ENCODE peak calls at places on chromosomes 12 and 14, in four cellular contexts. Q, P, M and I are unnamed samples.

GRCh38 chr12:41189395-41190251 is 1.5 kb downstream of the PDZRN4 start:
- DNase-seq in M (no peak), P (peak; percentile 12), Q (peak; percentile 5), I (no peak)

GRCh38 chr14:62251237-62251636 is 489.0 kb downstream of the SNAPC1 start:
- DNase-seq in Q (no peak), P (no peak), M (no peak), I (no peak)

GRCh38 chr12:124451637-124452243 is 115.7 kb downstream of the NCOR2 start:
- DNase-seq in M (no peak), P (no peak), Q (no peak), I (no peak)

GRCh38 chr12:49967042-49967776 is 5.5 kb downstream of the AQP5 start:
- DNase-seq in P (peak; percentile 79), M (peak; percentile 93), Q (peak; percentile 94), I (peak; percentile 96)

GRCh38 chr14:105087963-105088811 is 23.0 kb upstream of the GPR132 start:
- DNase-seq in M (peak; percentile 54), Q (no peak), P (no peak), I (peak; percentile 84)

GRCh38 chr12:4145990-4146859 is 127.3 kb upstream of the CCND2 start:
- DNase-seq in P (no peak), Q (no peak), M (no peak), I (no peak)

GRCh38 chr12:122072031-122072970 is 6.3 kb upstream of the MLXIP start:
- DNase-seq in P (no peak), M (no peak), Q (peak; percentile 39), I (no peak)

GRCh38 chr14:64870160-64870559 is 9.5 kb downstream of the SPTB start:
- DNase-seq in M (no peak), P (no peak), Q (no peak), I (no peak)

GRCh38 chr12:124675881-124676688 is 108.7 kb upstream of the NCOR2 start:
- DNase-seq in P (no peak), M (peak; percentile 32), Q (peak; percentile 69), I (no peak)

GRCh38 chr12:76915381-76916169 is 36.8 kb upstream of the CSRP2 start:
- DNase-seq in Q (no peak), M (no peak), P (no peak), I (no peak)

GRCh38 chr12:54463034-54463433 is 10.4 kb downstream of the GTSF1 start:
- DNase-seq in M (peak; percentile 45), Q (no peak), P (no peak), I (no peak)

GRCh38 chr12:12734561-12735071 is 17.4 kb downstream of the CDKN1B start:
- DNase-seq in Q (no peak), P (no peak), M (no peak), I (no peak)

GRCh38 chr14:24259282-24260025 is 3.5 kb downstream of the TGM1 start:
- DNase-seq in Q (peak; percentile 41), M (no peak), P (no peak), I (peak; percentile 85)

GRCh38 chr14:64671591-64671990 is 32.6 kb upstream of the PLEKHG3 start:
- DNase-seq in M (no peak), Q (peak; percentile 80), P (no peak), I (no peak)

GRCh38 chr14:35956376-35957000 is 130.3 kb downstream of the BRMS1L start:
- DNase-seq in M (no peak), P (no peak), Q (no peak), I (no peak)

DNA sequence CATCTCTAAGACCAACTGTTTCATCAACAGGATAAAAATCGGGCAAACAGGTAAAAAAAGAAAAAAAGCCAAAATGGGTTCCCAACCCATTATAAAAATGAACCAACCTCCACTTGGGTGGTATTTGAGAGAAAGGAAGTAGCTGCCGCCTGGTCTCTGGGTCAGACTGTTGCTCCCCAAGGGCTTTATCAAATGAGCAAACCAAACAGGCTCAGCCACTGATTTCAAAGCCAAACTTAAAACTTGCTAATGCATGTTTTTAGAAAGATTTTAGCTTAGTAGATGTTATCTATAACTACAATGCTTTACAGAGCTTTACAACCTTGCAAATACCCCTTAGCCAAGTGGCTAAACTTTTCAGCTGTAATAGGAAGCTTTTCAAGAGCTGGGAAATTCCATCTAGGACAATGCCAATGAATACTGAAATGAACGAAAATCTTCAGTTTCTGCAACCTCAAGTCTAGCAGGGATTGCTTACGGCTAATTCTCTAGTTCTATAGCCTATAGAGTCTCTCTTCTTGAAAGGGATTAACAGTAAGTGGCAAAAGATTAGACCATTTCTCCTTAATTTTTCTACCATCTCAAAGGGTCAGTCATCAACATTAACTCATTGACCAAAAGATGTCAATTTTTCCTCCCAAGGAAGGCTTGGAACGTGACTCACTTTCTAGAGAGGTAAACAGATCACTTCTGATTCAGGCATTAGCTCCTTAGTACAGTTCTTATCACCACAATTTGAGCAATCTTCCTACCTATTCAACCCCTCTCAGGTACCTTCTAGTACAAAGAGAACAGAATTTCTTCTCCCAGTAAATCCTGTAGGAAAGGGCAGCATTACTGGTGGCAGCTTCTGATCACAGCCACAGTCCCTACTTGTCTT is 4.2 kb downstream of the PPM1H start:
- DNase-seq in P (no peak), M (no peak), Q (no peak), I (no peak)
- H3K4me1 ChIP-seq in P (peaks cover 25% of the 10 kb centered on the region), M (peaks cover 10% of the 10 kb centered on the region), Q (peaks cover 6% of the 10 kb centered on the region), I (peaks cover 4% of the 10 kb centered on the region)

DNA sequence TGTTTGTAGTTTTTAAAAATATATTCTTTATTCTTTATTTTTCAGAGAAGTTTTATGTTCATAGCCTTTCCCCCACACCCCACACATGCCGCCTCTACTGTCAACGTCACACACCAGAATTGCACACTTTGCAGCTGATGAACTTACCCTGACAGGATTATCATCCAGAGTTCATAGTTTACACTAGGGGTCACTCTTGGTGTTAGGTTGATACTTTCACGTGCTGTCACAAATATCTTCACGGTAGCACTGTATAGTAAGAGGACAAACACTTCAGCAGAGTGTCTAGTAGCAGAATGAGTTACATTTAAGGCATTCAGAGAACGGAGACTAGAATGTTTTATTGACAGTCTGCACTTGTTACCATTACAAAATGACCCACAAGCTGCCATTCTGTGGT is 5.2 kb downstream of the DPPA3 start:
- DNase-seq in P (no peak), M (no peak), Q (no peak), I (no peak)
- TF ChIP-seq CTCF in P (no peak), M (no peak), Q (peak; percentile 15), I (no peak)

GRCh38 chr12:117034691-117035090 is 64.5 kb downstream of the TESC start:
- DNase-seq in M (no peak), Q (no peak), P (no peak), I (no peak)

GRCh38 chr12:117032593-117033381 is 66.4 kb downstream of the TESC start:
- DNase-seq in M (no peak), P (no peak), Q (no peak), I (no peak)

GRCh38 chr12:117034249-117034648 is 65.0 kb downstream of the TESC start:
- DNase-seq in P (no peak), M (no peak), Q (no peak), I (no peak)

GRCh38 chr12:117031843-117032592 is 67.2 kb downstream of the TESC start:
- DNase-seq in M (no peak), P (no peak), Q (no peak), I (no peak)

DNA sequence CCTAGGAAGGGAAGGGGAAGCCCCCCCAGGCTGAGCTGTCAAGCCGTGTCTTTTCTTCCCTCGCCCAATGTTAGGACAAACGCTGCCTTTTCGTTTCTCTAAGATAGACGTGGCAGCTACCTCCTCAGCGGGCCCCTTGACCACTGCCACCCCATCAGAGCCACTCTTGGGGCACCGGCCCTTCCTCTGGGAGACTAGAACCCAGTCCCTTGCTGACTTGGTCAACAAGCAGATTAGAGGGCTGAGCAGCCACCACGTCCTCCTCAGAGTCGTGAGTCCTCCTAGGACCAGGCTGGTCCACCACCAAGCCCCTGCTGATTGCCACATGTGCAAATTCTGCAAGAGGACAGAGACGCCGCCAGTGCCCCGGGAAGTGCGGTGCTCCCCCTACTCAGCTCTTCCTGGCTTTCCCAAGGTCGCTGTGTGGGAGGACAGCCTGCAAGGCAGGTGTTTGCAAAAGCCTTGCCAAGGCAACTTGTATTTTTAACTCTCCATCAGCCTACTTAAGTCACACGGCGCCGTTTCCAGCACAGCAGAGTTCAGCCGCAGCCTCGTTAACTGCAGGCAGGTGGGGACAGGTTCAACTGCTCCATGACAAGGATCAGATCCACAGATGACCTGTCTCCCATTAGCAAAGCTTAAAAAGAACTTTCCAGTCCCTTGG is 65.7 kb downstream of the TESC start:
- DNase-seq in M (no peak), P (no peak), Q (no peak), I (no peak)
- H3K4me1 ChIP-seq in M (no peaks in the 10 kb centered on the region), P (peaks cover 16% of the 10 kb centered on the region), Q (no peaks in the 10 kb centered on the region), I (no peaks in the 10 kb centered on the region)

DNA sequence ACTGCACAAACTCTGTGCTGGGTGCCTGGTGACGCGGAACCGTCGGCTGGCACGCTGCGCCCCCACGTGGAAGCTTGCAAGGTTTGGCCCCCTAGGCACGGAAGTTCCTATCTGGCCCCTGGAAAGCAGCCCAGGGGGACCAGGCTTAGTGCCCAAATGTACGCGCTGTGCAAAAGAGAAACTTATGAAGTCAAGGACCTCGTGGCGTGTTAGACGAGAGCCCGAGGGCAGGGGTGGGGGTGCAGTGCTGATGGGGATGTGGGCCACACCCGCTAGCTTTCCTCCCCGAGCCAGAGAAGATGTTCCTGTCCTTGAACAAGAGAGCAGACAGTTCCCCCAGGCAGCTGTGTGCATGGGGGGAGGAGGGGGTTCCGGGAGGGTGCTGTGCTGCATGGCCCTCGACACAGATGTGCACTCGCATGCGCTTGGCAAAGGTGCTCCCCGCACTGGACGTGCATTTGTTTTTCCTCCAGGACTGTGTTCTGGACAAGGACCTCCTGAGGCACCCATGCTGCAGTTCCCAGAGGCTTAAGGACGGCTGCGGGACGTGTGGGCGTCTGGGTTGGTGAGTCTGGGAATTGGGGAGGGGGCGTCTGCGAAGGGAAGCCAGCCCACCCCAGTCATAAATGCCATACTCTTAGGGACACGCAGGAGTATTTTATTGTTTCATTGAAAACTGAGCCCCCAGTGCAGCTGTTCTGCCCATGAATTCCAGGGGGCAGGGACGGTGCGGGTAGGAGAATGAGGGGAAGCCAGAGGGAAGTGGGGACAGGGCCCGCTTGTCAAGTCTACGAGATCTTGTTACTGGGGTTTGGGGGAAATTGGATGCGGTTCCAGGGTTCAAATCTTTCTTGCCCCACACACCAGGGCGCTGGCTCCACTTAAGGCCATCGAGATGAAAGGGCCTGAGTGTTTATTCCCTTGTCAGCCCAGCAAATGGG is 80.0 kb downstream of the NTF3 start:
- DNase-seq in Q (peak; percentile 49), M (no peak), P (no peak), I (no peak)
- TF ChIP-seq CTCF in Q (peak; percentile 72), M (no peak), P (peak; percentile 29), I (peak; percentile 55)

DNA sequence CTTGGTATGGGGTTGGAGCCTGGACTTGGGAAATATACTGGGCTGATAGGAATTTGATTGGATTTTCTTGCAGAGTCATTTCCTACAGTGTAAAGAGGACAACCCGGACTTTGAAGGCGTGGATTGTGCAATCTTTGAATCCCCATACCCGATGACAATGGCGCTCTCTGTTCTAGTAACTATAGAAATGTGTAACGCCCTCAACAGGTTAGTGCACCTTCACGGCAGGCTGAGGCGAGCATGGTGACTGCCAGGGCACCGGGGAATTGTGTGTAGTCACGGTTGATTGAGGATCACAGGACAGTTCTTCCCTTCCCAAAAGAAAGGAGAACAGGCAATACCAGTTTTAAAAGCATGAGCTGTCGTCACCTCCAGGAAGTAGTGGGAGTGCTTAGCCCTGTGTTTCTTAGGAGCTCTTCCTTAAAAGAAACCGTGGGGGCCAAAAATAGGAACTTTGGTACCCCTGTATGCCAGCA is 58.3 kb downstream of the ANAPC7 start:
- DNase-seq in M (peak; percentile 54), Q (peak; percentile 67), P (no peak), I (no peak)
- H3K4me1 ChIP-seq in M (no peaks in the 10 kb centered on the region), Q (peaks cover 22% of the 10 kb centered on the region), P (no peaks in the 10 kb centered on the region), I (no peaks in the 10 kb centered on the region)

GRCh38 chr14:99575043-99576023 is 28.7 kb downstream of the CCDC85C start:
- DNase-seq in Q (peak; percentile 27), P (no peak), M (peak; percentile 88), I (peak; percentile 91)
- TF ChIP-seq CTCF in Q (peak; percentile 34), P (no peak), M (no peak), I (no peak)